ENCODE peak calls at places on chromosomes 7 and 10, in four cellular contexts. A is hypothalamus, S is cardiac muscle cell, K is AG20443. D is an unnamed sample.

GRCh38 chr7:50864694-50865093 is 82.0 kb upstream of the GRB10 start:
- DNase-seq in S (no peak), K (no peak), A (no peak), D (peak)

GRCh38 chr10:68434657-68435056 is 27.6 kb upstream of the RUFY2 start:
- DNase-seq in K (no peak), S (no peak), A (no peak), D (no peak)

GRCh38 chr10:73906524-73907447 is 4.1 kb upstream of the PLAU start:
- DNase-seq in S (peak), K (peak), A (no peak), D (peak)

GRCh38 chr7:27697861-27698430 is 35.3 kb upstream of the HIBADH start:
- DNase-seq in A (no peak), S (peak), K (no peak), D (no peak)

GRCh38 chr10:113557389-113558321 is 4.8 kb downstream of the HABP2 start:
- DNase-seq in S (peak), A (no peak), K (no peak), D (no peak)

GRCh38 chr7:94368371-94368791 is 26.3 kb upstream of the COL1A2 start:
- DNase-seq in A (no peak), K (peak), S (peak), D (peak)

GRCh38 chr10:131514454-131514853 is 202.9 kb upstream of the TCERG1L start:
- DNase-seq in S (no peak), K (no peak), A (no peak), D (no peak)

GRCh38 chr10:98403812-98404504 is 11.0 kb downstream of the PYROXD2 start:
- DNase-seq in S (no peak), A (no peak), K (peak), D (no peak)

GRCh38 chr7:94335586-94335985 is 59.1 kb upstream of the COL1A2 start:
- DNase-seq in K (peak), S (no peak), A (no peak), D (no peak)

GRCh38 chr10:66836057-66836456 is 89.8 kb upstream of the LRRTM3 start:
- DNase-seq in A (no peak), S (peak), K (no peak), D (no peak)

GRCh38 chr7:3805151-3805550 is 504.1 kb downstream of the SDK1 start:
- DNase-seq in K (no peak), A (no peak), S (no peak), D (no peak)

GRCh38 chr7:40760293-40760964 is 625.6 kb downstream of the SUGCT start:
- DNase-seq in A (no peak), K (no peak), S (peak), D (no peak)

GRCh38 chr7:20241491-20242261 is 24.5 kb upstream of the MACC1 start:
- DNase-seq in A (no peak), K (peak), S (peak), D (peak)

GRCh38 chr10:35579726-35580420 is 25.3 kb upstream of the GJD4 start:
- DNase-seq in K (no peak), A (no peak), S (no peak), D (no peak)

GRCh38 chr10:132320776-132321469 is 11.1 kb upstream of the LRRC27 start:
- DNase-seq in A (no peak), K (no peak), S (no peak), D (no peak)

GRCh38 chr7:112707655-112708054 is 82.5 kb downstream of the TMEM168 start:
- DNase-seq in S (no peak), A (no peak), K (no peak), D (no peak)

GRCh38 chr7:82562716-82563404 is 119.3 kb upstream of the CACNA2D1 start:
- DNase-seq in A (no peak), S (peak), K (peak), D (no peak)

GRCh38 chr7:132145466-132145865 is 430.8 kb downstream of the PLXNA4 start:
- DNase-seq in K (peak), S (peak), A (peak), D (peak)

GRCh38 chr10:91551856-91552255 is 81.0 kb downstream of the PPP1R3C start:
- DNase-seq in K (peak), S (peak), A (no peak), D (peak)

GRCh38 chr7:70771447-70771846 is 360.5 kb upstream of the GALNT17 start:
- DNase-seq in K (no peak), A (no peak), S (no peak), D (no peak)